ENCODE peak calls at places on chromosomes 13 and 19, in four cellular contexts. One of them, this sample, is unnamed.

GRCh38 chr13:47457631-47458030 is 543.4 kb downstream of the SUCLA2 start:
- DNase-seq in HCT116: no peak
- DNase-seq in SK-N-SH: no peak
- DNase-seq in HepG2: no peak
- DNase-seq in this sample: no peak

GRCh38 chr19:17977073-17977472 is 10.2 kb downstream of the KCNN1 start:
- DNase-seq in HepG2: no peak
- DNase-seq in HCT116: no peak
- DNase-seq in SK-N-SH: no peak
- DNase-seq in this sample: no peak

GRCh38 chr13:76570485-76570884 is 315.7 kb downstream of the KCTD12 start:
- DNase-seq in SK-N-SH: no peak
- DNase-seq in HCT116: no peak
- DNase-seq in HepG2: no peak
- DNase-seq in this sample: no peak

GRCh38 chr13:45162821-45163220 is 38.0 kb downstream of the KCTD4 start:
- DNase-seq in HepG2: no peak
- DNase-seq in HCT116: peak; percentile 76
- DNase-seq in SK-N-SH: no peak
- DNase-seq in this sample: no peak

GRCh38 chr19:51380379-51380778 is 7.4 kb downstream of the LIM2 start:
- DNase-seq in HCT116: no peak
- DNase-seq in HepG2: no peak
- DNase-seq in SK-N-SH: no peak
- DNase-seq in this sample: no peak

GRCh38 chr19:29795461-29795860 is 16.3 kb upstream of the CCNE1 start:
- DNase-seq in HepG2: no peak
- DNase-seq in HCT116: no peak
- DNase-seq in SK-N-SH: no peak
- DNase-seq in this sample: no peak

GRCh38 chr19:47230122-47230920 is 678 bp downstream of the BBC3 start:
- DNase-seq in HCT116: no peak
- DNase-seq in HepG2: peak; percentile 32
- DNase-seq in SK-N-SH: peak; percentile 86
- DNase-seq in this sample: peak; percentile 87

GRCh38 chr13:30845297-30846214 is 60.5 kb upstream of the MEDAG start:
- DNase-seq in SK-N-SH: no peak
- DNase-seq in HepG2: peak; percentile 87
- DNase-seq in HCT116: no peak
- DNase-seq in this sample: no peak

GRCh38 chr19:31350693-31351211 is 1.5 kb upstream of the TSHZ3 start:
- DNase-seq in HCT116: no peak
- DNase-seq in SK-N-SH: peak; percentile 87
- DNase-seq in HepG2: no peak
- DNase-seq in this sample: peak; percentile 54

GRCh38 chr13:106570354-106570822 is 2.5 kb upstream of the ARGLU1 start:
- DNase-seq in HCT116: peak; percentile 92
- DNase-seq in HepG2: no peak
- DNase-seq in SK-N-SH: peak; percentile 32
- DNase-seq in this sample: peak; percentile 59

GRCh38 chr13:59734393-59734792 is 429.3 kb downstream of the DIAPH3 start:
- DNase-seq in HCT116: no peak
- DNase-seq in SK-N-SH: no peak
- DNase-seq in HepG2: no peak
- DNase-seq in this sample: no peak

GRCh38 chr19:15187026-15188007 is 13.5 kb downstream of the NOTCH3 start:
- DNase-seq in HepG2: no peak
- DNase-seq in SK-N-SH: peak; percentile 73
- DNase-seq in HCT116: no peak
- DNase-seq in this sample: peak; percentile 71

GRCh38 chr19:6728346-6728745 is 7.9 kb upstream of the C3 start:
- DNase-seq in HCT116: no peak
- DNase-seq in SK-N-SH: no peak
- DNase-seq in HepG2: no peak
- DNase-seq in this sample: no peak

GRCh38 chr13:99436013-99436412 is 65.3 kb upstream of the TM9SF2 start:
- DNase-seq in HCT116: no peak
- DNase-seq in HepG2: peak; percentile 11
- DNase-seq in SK-N-SH: no peak
- DNase-seq in this sample: no peak

GRCh38 chr13:99436686-99437416 is 64.4 kb upstream of the TM9SF2 start:
- DNase-seq in SK-N-SH: peak; percentile 86
- DNase-seq in HepG2: peak; percentile 64
- DNase-seq in HCT116: peak; percentile 78
- DNase-seq in this sample: peak; percentile 75

GRCh38 chr13:99442273-99442895 is 58.9 kb upstream of the TM9SF2 start:
- DNase-seq in HCT116: peak; percentile 39
- DNase-seq in HepG2: peak; percentile 35
- DNase-seq in SK-N-SH: peak; percentile 58
- DNase-seq in this sample: peak; percentile 41

GRCh38 chr13:99439850-99440604 is 61.2 kb upstream of the TM9SF2 start:
- DNase-seq in SK-N-SH: no peak
- DNase-seq in HepG2: no peak
- DNase-seq in HCT116: no peak
- DNase-seq in this sample: no peak

DNA sequence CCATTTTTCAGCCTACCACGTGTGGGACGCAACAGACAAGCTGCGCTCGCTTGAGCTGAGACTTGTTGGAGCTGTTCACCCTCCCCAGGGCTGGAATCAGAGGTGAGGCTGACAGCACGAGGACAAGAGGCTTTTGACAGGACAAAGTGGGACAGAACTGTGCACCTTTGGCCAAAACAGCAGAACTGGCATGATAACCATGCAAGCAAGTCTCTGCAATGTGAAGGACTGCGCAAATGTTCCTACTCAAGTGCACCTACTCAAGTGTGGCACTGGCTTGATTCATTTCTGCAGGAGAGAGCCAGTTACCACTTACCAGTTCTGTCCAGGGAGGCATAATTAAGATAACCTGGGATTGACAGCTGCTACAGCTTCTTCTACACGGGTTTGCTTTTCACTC is 62.2 kb upstream of the TM9SF2 start:
- DNase-seq in HepG2: no peak
- DNase-seq in SK-N-SH: no peak
- DNase-seq in HCT116: no peak
- DNase-seq in this sample: no peak
- TF ChIP-seq ELF1 in HepG2: no peak
- TF ChIP-seq ELF1 in SK-N-SH: no peak
- TF ChIP-seq ELF1 in HCT116: no peak
- TF ChIP-seq ELF1 in this sample: no peak

GRCh38 chr13:38763446-38764381 is 76.8 kb downstream of the FREM2 start:
- DNase-seq in HCT116: no peak
- DNase-seq in SK-N-SH: peak; percentile 36
- DNase-seq in HepG2: peak; percentile 16
- DNase-seq in this sample: peak; percentile 14
- TF ChIP-seq ELF1 in HCT116: no peak
- TF ChIP-seq ELF1 in SK-N-SH: no peak
- TF ChIP-seq ELF1 in HepG2: no peak
- TF ChIP-seq ELF1 in this sample: no peak

GRCh38 chr19:37902668-37903067 is 3.7 kb downstream of the WDR87 start:
- DNase-seq in SK-N-SH: peak; percentile 77
- DNase-seq in HCT116: peak; percentile 82
- DNase-seq in HepG2: peak; percentile 71
- DNase-seq in this sample: peak; percentile 78
- TF ChIP-seq ELF1 in SK-N-SH: no peak
- TF ChIP-seq ELF1 in HCT116: no peak
- TF ChIP-seq ELF1 in HepG2: no peak
- TF ChIP-seq ELF1 in this sample: no peak

GRCh38 chr19:54462713-54463530 is 656 bp downstream of the LENG9 start:
- DNase-seq in HCT116: no peak
- DNase-seq in HepG2: peak; percentile 54
- DNase-seq in SK-N-SH: peak; percentile 57
- DNase-seq in this sample: no peak
- TF ChIP-seq ELF1 in HCT116: no peak
- TF ChIP-seq ELF1 in HepG2: no peak
- TF ChIP-seq ELF1 in SK-N-SH: no peak
- TF ChIP-seq ELF1 in this sample: no peak